ENCODE peak calls at places on chromosomes 2 and 18, in four cellular contexts. B, G, T and O are unnamed samples.

GRCh38 chr2:103401621-103402020 is 639.8 kb downstream of the TMEM182 start:
- DNase-seq in B (no peak), G (peak), T (no peak), O (no peak)

GRCh38 chr2:143691136-143691535 is 561.9 kb downstream of the ARHGAP15 start:
- DNase-seq in B (no peak), G (no peak), T (no peak), O (no peak)

GRCh38 chr18:68397241-68398035 is 317.5 kb downstream of the TMX3 start:
- DNase-seq in B (no peak), G (peak), T (no peak), O (no peak)

GRCh38 chr2:185862657-185863398 is 124.2 kb downstream of the FSIP2 start:
- DNase-seq in B (no peak), G (no peak), T (no peak), O (no peak)

GRCh38 chr2:205407984-205408383 is 274.3 kb upstream of the NRP2 start:
- DNase-seq in B (no peak), G (no peak), T (no peak), O (no peak)

GRCh38 chr2:116687381-116687780 is 1127.1 kb upstream of the DDX18 start:
- DNase-seq in B (no peak), G (no peak), T (no peak), O (no peak)

GRCh38 chr18:52337286-52337685 is 2.7 kb upstream of the DCC start:
- DNase-seq in B (no peak), G (peak), T (no peak), O (no peak)

GRCh38 chr18:371616-371998 is 103.8 kb upstream of the THOC1 start:
- DNase-seq in B (no peak), G (no peak), T (no peak), O (no peak)

GRCh38 chr2:128187032-128187654 is 96.1 kb downstream of the UGGT1 start:
- DNase-seq in B (no peak), G (peak), T (no peak), O (no peak)

GRCh38 chr18:50427896-50428295 is 53.0 kb downstream of the SKA1 start:
- DNase-seq in B (no peak), G (no peak), T (no peak), O (no peak)

GRCh38 chr2:47815764-47816163 is 32.8 kb downstream of the MSH6 start:
- DNase-seq in B (no peak), G (no peak), T (no peak), O (no peak)

GRCh38 chr2:47808614-47809013 is 25.7 kb downstream of the MSH6 start:
- DNase-seq in B (no peak), G (no peak), T (no peak), O (peak)

GRCh38 chr2:47809903-47810302 is 27.0 kb downstream of the MSH6 start:
- DNase-seq in B (no peak), G (no peak), T (no peak), O (no peak)

GRCh38 chr2:47811668-47812067 is 28.7 kb downstream of the MSH6 start:
- DNase-seq in B (no peak), G (no peak), T (no peak), O (no peak)

GRCh38 chr2:47810850-47811249 is 27.9 kb downstream of the MSH6 start:
- DNase-seq in B (no peak), G (peak), T (no peak), O (peak)
- TF ChIP-seq CTCF in B (no peak), G (no peak), T (no peak), O (no peak)

DNA sequence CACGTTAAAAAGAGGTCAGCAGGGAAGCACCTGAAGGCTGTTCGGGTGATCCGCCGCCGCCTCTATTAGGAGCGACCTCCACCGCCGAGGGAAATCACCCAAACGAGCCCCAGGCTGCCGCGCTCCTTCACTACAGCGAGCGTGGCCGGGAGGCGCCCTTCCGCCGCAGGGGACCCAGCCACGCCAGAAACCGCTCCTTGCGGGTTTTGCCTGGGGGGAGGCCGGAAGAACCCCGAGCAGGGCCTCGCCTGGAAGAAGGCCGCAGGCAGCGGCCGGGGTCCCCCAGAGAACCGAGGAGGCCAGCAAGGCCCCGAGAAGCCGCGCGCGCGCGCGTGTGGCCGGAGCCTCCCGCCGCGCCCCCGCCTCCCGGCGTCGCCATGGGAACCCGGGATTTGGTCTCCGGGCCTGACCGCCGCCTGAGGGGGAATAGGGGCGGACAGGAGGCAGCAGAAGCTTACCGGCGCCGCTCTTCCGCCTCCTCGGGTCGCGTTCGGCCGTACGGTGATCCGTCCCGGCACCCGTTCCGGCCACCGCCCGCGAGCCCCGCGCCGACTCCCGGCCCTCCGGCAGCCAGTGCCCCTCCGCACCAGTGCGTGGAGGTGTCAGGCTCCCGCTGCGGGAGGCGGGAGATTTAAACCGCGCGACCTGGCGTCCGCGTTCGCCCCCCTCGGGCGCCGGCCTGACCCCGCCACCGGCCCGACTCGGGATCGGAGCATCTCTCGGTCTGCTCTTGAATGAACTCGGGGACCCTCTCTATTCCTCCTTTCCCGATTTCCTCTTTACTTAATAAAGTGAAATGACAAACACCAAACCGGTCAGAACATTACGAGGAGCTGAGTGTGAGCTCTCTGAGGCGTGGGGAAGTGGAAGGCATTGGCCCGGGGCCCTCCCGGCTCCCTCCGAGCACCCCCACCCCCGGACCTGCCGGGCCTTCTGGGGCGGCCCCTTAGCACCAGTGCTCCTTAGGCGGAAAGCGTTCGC is at the start of gene ICA1L:
- DNase-seq in B (peak), G (peak), T (peak), O (peak)
- TF ChIP-seq CTCF in B (no peak), G (peak), T (no peak), O (no peak)

GRCh38 chr2:29053680-29054400 is 20.5 kb downstream of the PCARE start:
- DNase-seq in B (no peak), G (peak), T (no peak), O (no peak)
- TF ChIP-seq CTCF in B (no peak), G (peak), T (no peak), O (no peak)

GRCh38 chr18:72223733-72224132 is 320.4 kb downstream of the CBLN2 start:
- DNase-seq in B (no peak), G (peak), T (no peak), O (no peak)
- TF ChIP-seq CTCF in B (no peak), G (no peak), T (no peak), O (no peak)

GRCh38 chr18:12659904-12660605 is 2.1 kb upstream of the SPIRE1 start:
- DNase-seq in B (no peak), G (peak), T (no peak), O (no peak)

GRCh38 chr18:12657048-12657848 is 659 bp downstream of the SPIRE1 start:
- DNase-seq in B (peak), G (no peak), T (peak), O (no peak)

GRCh38 chr18:12656671-12657047 is 1.2 kb downstream of the SPIRE1 start:
- DNase-seq in B (no peak), G (peak), T (no peak), O (no peak)

GRCh38 chr18:12654971-12655370 is 2.9 kb downstream of the SPIRE1 start:
- DNase-seq in B (no peak), G (no peak), T (no peak), O (no peak)

GRCh38 chr18:12657849-12658829 is at the start of gene SPIRE1:
- DNase-seq in B (peak), G (peak), T (peak), O (peak)
- TF ChIP-seq CTCF in B (no peak), G (no peak), T (no peak), O (no peak)

GRCh38 chr2:102251849-102252203 is 59.5 kb upstream of the IL1RL1 start:
- DNase-seq in B (no peak), G (no peak), T (no peak), O (no peak)
- TF ChIP-seq CTCF in B (no peak), G (no peak), T (no peak), O (peak)

GRCh38 chr18:35941299-35941698 is 31.2 kb upstream of the RMP24 start:
- DNase-seq in B (no peak), G (no peak), T (no peak), O (no peak)

GRCh38 chr18:35942133-35942532 is 30.3 kb upstream of the RMP24 start:
- DNase-seq in B (no peak), G (no peak), T (no peak), O (no peak)

GRCh38 chr18:35939166-35939565 is 33.3 kb upstream of the RMP24 start:
- DNase-seq in B (no peak), G (no peak), T (no peak), O (no peak)

GRCh38 chr18:35938562-35938961 is 33.9 kb upstream of the RMP24 start:
- DNase-seq in B (no peak), G (peak), T (no peak), O (no peak)

GRCh38 chr18:35942661-35943060 is 29.8 kb upstream of the RMP24 start:
- DNase-seq in B (no peak), G (no peak), T (no peak), O (no peak)
- TF ChIP-seq CTCF in B (no peak), G (no peak), T (no peak), O (no peak)

GRCh38 chr2:160432633-160433032 is 61.0 kb downstream of the RBMS1 start:
- DNase-seq in B (no peak), G (peak), T (no peak), O (no peak)
- TF ChIP-seq CTCF in B (no peak), G (peak), T (no peak), O (no peak)